ENCODE peak calls at places on chromosomes 6 and 20, in four cellular contexts. Z is heart left ventricle, N is ovary, J is osteoblast. T is an unnamed sample.

GRCh38 chr6:47352169-47352568 is 42.5 kb upstream of the TNFRSF21 start:
- DNase-seq in Z (no peak), N (no peak), J (no peak), T (no peak)

GRCh38 chr20:4014031-4014474 is 1.3 kb downstream of the RNF24 start:
- DNase-seq in Z (no peak), N (peak; percentile 42), J (peak; percentile 80), T (no peak)

GRCh38 chr6:34742094-34742493 is 15.2 kb upstream of the SNRPC start:
- DNase-seq in Z (no peak), N (no peak), J (no peak), T (no peak)

GRCh38 chr6:106788761-106789160 is 159.4 kb downstream of the QRSL1 start:
- DNase-seq in Z (no peak), N (no peak), J (no peak), T (no peak)

GRCh38 chr20:3813758-3814581 is 6.4 kb upstream of the AP5S1 start:
- DNase-seq in Z (no peak), N (no peak), J (peak; percentile 21), T (no peak)

GRCh38 chr20:59831024-59831900 is 102.2 kb downstream of the SYCP2 start:
- DNase-seq in Z (no peak), N (no peak), J (no peak), T (no peak)

GRCh38 chr6:78832091-78832808 is 35.1 kb upstream of the IRAK1BP1 start:
- DNase-seq in Z (no peak), N (no peak), J (no peak), T (no peak)

GRCh38 chr20:56788041-56788670 is 159.1 kb downstream of the TFAP2C start:
- DNase-seq in Z (no peak), N (no peak), J (peak; percentile 62), T (peak; percentile 23)

GRCh38 chr6:106069478-106069877 is 16.7 kb upstream of the PRDM1 start:
- DNase-seq in Z (no peak), N (no peak), J (no peak), T (no peak)

GRCh38 chr6:144528605-144529425 is 243.7 kb downstream of the UTRN start:
- DNase-seq in Z (no peak), N (no peak), J (no peak), T (no peak)

GRCh38 chr6:125273965-125274364 is 27.8 kb downstream of the HDDC2 start:
- DNase-seq in Z (no peak), N (no peak), J (no peak), T (no peak)

GRCh38 chr6:87152528-87152950 is 2.8 kb upstream of the ZNF292 start:
- DNase-seq in Z (no peak), N (no peak), J (peak; percentile 17), T (no peak)

GRCh38 chr6:115982453-115982852 is 78.2 kb downstream of the FRK start:
- DNase-seq in Z (no peak), N (no peak), J (no peak), T (no peak)

GRCh38 chr6:73951186-73951585 is 255.2 kb downstream of the CD109 start:
- DNase-seq in Z (no peak), N (no peak), J (no peak), T (no peak)

GRCh38 chr20:6590891-6591679 is 176.4 kb upstream of the BMP2 start:
- DNase-seq in Z (no peak), N (no peak), J (no peak), T (no peak)

GRCh38 chr6:157761331-157761921 is 61.6 kb upstream of the SNX9 start:
- DNase-seq in Z (no peak), N (no peak), J (peak; percentile 59), T (no peak)

GRCh38 chr20:24991897-24992419 is 593 bp downstream of the APMAP start:
- DNase-seq in Z (no peak), N (no peak), J (no peak), T (no peak)

GRCh38 chr6:75272145-75272840 is 12.3 kb downstream of the TMEM30A start:
- DNase-seq in Z (no peak), N (no peak), J (no peak), T (no peak)

GRCh38 chr20:840858-841567 is 7.5 kb downstream of the FAM110A start:
- DNase-seq in Z (no peak), N (peak; percentile 61), J (no peak), T (no peak)

GRCh38 chr6:167400482-167401138 is 75.7 kb downstream of the TTLL2 start:
- DNase-seq in Z (no peak), N (no peak), J (no peak), T (no peak)

GRCh38 chr20:37990571-37991151 is 42.6 kb downstream of the TTI1 start:
- DNase-seq in Z (peak; percentile 76), N (no peak), J (peak; percentile 73), T (peak; percentile 79)

GRCh38 chr6:5249451-5250122 is 11.2 kb downstream of the LYRM4 start:
- DNase-seq in Z (no peak), N (no peak), J (no peak), T (no peak)

GRCh38 chr6:29977425-29977727 is 35.0 kb downstream of the HLA-A start:
- DNase-seq in Z (no peak), N (no peak), J (no peak), T (no peak)

GRCh38 chr6:29976253-29976587 is 33.9 kb downstream of the HLA-A start:
- DNase-seq in Z (no peak), N (no peak), J (no peak), T (no peak)

GRCh38 chr6:29974901-29975560 is 32.7 kb downstream of the HLA-A start:
- DNase-seq in Z (no peak), N (no peak), J (no peak), T (no peak)

GRCh38 chr6:29975561-29975907 is 33.2 kb downstream of the HLA-A start:
- DNase-seq in Z (no peak), N (no peak), J (no peak), T (no peak)

GRCh38 chr6:29976588-29977424 is 34.5 kb downstream of the HLA-A start:
- DNase-seq in Z (peak; percentile 92), N (peak; percentile 83), J (peak; percentile 94), T (peak; percentile 61)
- H3K27me3 ChIP-seq in Z (no peaks in the 10 kb centered on the region), N (no peaks in the 10 kb centered on the region), J (peaks cover 22% of the 10 kb centered on the region), T (no peaks in the 10 kb centered on the region)

DNA sequence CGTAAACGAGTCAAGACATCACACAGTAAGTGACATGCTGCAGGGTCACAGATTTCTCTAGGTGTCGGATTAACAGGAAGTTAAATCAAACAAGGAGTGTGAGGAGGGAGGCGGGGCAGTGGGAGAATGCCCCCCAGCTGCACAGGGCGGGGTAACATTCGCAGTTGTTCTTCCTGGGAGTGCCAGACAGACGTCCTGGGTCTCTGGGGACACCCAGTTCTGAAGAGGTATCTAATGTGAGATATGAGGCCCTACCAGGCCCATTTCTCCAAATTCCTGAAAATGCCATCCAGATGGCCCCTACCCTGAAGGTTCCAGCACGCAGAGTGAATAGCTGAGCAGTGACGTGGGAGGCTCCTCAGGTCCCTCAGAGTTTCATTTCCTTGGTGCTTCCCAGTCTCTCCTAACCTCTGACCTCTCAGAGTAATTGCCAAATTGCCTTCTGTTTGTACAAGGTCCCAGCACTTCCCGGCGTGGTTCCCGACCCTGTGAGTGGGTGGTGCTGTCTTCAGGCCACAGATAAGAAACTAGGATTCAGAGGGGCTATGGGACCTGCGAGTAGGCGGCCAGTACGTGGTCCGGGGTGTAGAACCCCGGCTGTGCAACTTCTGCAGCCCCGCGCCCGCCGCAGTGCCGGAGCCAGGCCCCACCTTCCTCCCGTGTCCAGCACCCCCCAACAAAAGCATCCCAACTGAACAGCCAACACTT is 1.8 kb downstream of the RRBP1 start:
- DNase-seq in Z (peak; percentile 75), N (peak; percentile 68), J (peak; percentile 93), T (peak; percentile 39)
- H3K4me1 ChIP-seq in Z (no peaks in the 10 kb centered on the region), N (peaks cover 3% of the 10 kb centered on the region), J (peaks cover 35% of the 10 kb centered on the region), T (peaks cover 19% of the 10 kb centered on the region)

GRCh38 chr6:17962436-17963031 is 24.9 kb downstream of the KIF13A start:
- DNase-seq in Z (peak; percentile 78), N (peak; percentile 27), J (peak; percentile 90), T (peak; percentile 84)
- H3K4me3 ChIP-seq in Z (no peak overlapping the region), N (no peak overlapping the region), J (peak overlapping the region; percentile 54), T (peak overlapping the region; percentile 21)

GRCh38 chr6:130364224-130364780 is 1.5 kb upstream of the TMEM200A start:
- DNase-seq in Z (no peak), N (no peak), J (peak; percentile 57), T (no peak)

GRCh38 chr6:130369821-130370220 is 4.0 kb downstream of the TMEM200A start:
- DNase-seq in Z (no peak), N (no peak), J (no peak), T (no peak)

GRCh38 chr6:130366011-130366963 is at the start of gene TMEM200A:
- DNase-seq in Z (peak; percentile 69), N (peak; percentile 71), J (peak; percentile 91), T (peak; percentile 8)

GRCh38 chr6:130365166-130366010 is 429 bp upstream of the TMEM200A start:
- DNase-seq in Z (peak; percentile 68), N (peak; percentile 83), J (peak; percentile 93), T (no peak)

DNA sequence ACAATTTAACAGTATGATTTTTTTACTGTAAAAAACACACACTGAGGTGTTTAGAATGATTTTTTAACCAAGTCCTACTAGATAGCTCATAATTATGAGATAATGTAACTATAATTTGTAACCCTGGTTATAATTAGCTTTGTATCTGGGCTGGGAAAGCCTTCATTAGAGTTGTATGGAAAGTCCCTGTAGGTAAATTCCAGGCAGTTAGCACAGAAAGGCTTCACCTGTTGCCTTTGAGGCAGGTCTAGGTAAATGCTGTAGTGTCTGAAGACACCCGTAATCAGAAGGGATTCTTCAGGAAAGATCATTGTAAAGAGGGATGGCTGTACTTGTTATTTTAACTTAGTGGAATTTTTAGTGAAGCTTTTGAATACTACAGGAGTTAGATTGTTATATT is 1.9 kb downstream of the TMEM200A start:
- DNase-seq in Z (no peak), N (no peak), J (no peak), T (no peak)
- H3K27me3 ChIP-seq in Z (peaks cover 51% of the 10 kb centered on the region), N (no peaks in the 10 kb centered on the region), J (no peaks in the 10 kb centered on the region), T (peaks cover 8% of the 10 kb centered on the region)

DNA sequence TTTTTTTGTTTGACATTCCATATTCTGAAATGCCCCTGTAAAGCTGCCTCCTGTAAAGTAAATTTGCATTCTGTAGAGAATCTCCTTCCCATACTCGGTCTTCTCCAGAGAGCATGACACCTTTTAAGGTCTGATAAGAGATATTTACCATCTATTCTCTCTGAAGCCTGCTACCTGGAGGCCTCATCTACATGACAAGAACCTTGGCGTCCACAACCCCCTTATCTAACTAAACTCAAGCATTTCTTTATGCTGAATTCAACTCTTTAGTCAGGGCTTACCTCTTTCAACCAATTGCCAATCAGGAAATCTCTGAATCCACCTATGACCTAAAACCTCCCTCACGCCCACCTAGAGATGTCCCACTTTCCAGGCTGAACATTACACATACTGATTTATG is 51.6 kb downstream of the FAM184A start:
- DNase-seq in Z (no peak), N (no peak), J (no peak), T (no peak)
- H3K4me1 ChIP-seq in Z (no peaks in the 10 kb centered on the region), N (no peaks in the 10 kb centered on the region), J (no peaks in the 10 kb centered on the region), T (no peaks in the 10 kb centered on the region)

DNA sequence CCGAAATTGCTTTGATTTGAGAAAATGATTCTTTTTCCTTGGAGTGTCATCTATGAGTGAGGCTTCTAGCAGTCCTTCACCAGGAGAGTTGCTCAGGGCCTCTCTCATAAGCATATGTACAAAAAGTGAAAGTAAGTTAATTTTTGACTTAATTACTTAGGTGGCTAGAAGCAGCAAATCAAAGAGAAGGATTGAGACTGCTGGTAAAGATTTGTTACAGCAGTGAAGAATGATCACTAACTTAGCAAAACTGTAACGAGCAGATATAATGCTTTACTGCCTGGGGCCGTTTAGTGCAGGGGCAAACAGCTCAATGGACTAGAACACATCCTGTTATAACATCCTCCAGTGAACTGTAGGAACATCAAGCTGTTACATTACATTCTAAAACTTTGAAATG is 167.8 kb upstream of the RIPOR2 start:
- DNase-seq in Z (no peak), N (no peak), J (no peak), T (no peak)
- H3K4me3 ChIP-seq in Z (no peak overlapping the region), N (no peak overlapping the region), J (no peak overlapping the region), T (no peak overlapping the region)

T was measured in gastrocnemius medialis.